ENCODE peak calls at places on chromosomes 7 and 10, in four cellular contexts. B, Y, N and K are unnamed samples.

GRCh38 chr10:57657164-57657765 is 610.4 kb downstream of the IPMK start:
- DNase-seq in B (peak), Y (peak), N (no peak), K (peak)

GRCh38 chr10:28677889-28678686 is 767 bp downstream of the BAMBI start:
- DNase-seq in B (peak), Y (no peak), N (peak), K (no peak)

GRCh38 chr7:135420786-135421185 is 89.1 kb downstream of the CNOT4 start:
- DNase-seq in B (no peak), Y (no peak), N (no peak), K (no peak)

GRCh38 chr7:25179771-25180591 is 48.3 kb downstream of the NPVF start:
- DNase-seq in B (peak), Y (peak), N (peak), K (peak)

GRCh38 chr7:158358926-158359645 is 228.5 kb downstream of the PTPRN2 start:
- DNase-seq in B (no peak), Y (no peak), N (no peak), K (no peak)

GRCh38 chr10:25015927-25016348 is at the start of gene ENKUR:
- DNase-seq in B (peak), Y (peak), N (peak), K (peak)

GRCh38 chr10:116774728-116775151 is 32.4 kb upstream of the HSPA12A start:
- DNase-seq in B (peak), Y (no peak), N (no peak), K (no peak)

GRCh38 chr7:85595639-85596268 is 408.9 kb upstream of the SEMA3D start:
- DNase-seq in B (no peak), Y (no peak), N (no peak), K (no peak)

GRCh38 chr10:42989481-42989921 is 87.4 kb upstream of the RET start:
- DNase-seq in B (no peak), Y (no peak), N (no peak), K (no peak)

GRCh38 chr7:47804767-47805545 is 143.3 kb downstream of the PKD1L1 start:
- DNase-seq in B (no peak), Y (peak), N (no peak), K (no peak)

GRCh38 chr7:119270045-119270464 is 1002.9 kb upstream of the KCND2 start:
- DNase-seq in B (peak), Y (peak), N (no peak), K (peak)

GRCh38 chr10:87691515-87692070 is 31.9 kb downstream of the PAPSS2 start:
- DNase-seq in B (no peak), Y (no peak), N (no peak), K (no peak)

GRCh38 chr7:3191545-3191944 is 109.5 kb upstream of the SDK1 start:
- DNase-seq in B (no peak), Y (no peak), N (no peak), K (no peak)

GRCh38 chr7:82699773-82700186 is 256.2 kb upstream of the CACNA2D1 start:
- DNase-seq in B (peak), Y (peak), N (no peak), K (no peak)

GRCh38 chr7:27453702-27454405 is 208.8 kb downstream of the HIBADH start:
- DNase-seq in B (no peak), Y (peak), N (no peak), K (peak)

GRCh38 chr10:98402931-98403717 is 11.9 kb downstream of the PYROXD2 start:
- DNase-seq in B (no peak), Y (no peak), N (no peak), K (no peak)

GRCh38 chr10:95445837-95446347 is 115.3 kb downstream of the SORBS1 start:
- DNase-seq in B (peak), Y (peak), N (no peak), K (peak)

GRCh38 chr7:77731716-77732115 is 35.5 kb downstream of the RSBN1L start:
- DNase-seq in B (no peak), Y (no peak), N (no peak), K (no peak)

GRCh38 chr7:90952649-90952991 is 311.6 kb upstream of the FZD1 start:
- DNase-seq in B (no peak), Y (no peak), N (no peak), K (no peak)

GRCh38 chr10:45015590-45015989 is 14.9 kb downstream of the ZNF22 start:
- DNase-seq in B (no peak), Y (no peak), N (no peak), K (no peak)

GRCh38 chr7:51045319-51046102 is 262.8 kb upstream of the GRB10 start:
- DNase-seq in B (no peak), Y (peak), N (no peak), K (peak)

GRCh38 chr10:29946953-29947700 is 112.3 kb downstream of the JCAD start:
- DNase-seq in B (no peak), Y (peak), N (no peak), K (peak)

GRCh38 chr10:86036544-86036831 is 330.1 kb downstream of the GRID1 start:
- DNase-seq in B (no peak), Y (no peak), N (no peak), K (no peak)

GRCh38 chr7:121083790-121084251 is 95.3 kb downstream of the CPED1 start:
- DNase-seq in B (no peak), Y (peak), N (no peak), K (no peak)

GRCh38 chr7:155435110-155435509 is 22.8 kb upstream of the EN2 start:
- DNase-seq in B (no peak), Y (no peak), N (no peak), K (no peak)

GRCh38 chr10:113132651-113133088 is 182.6 kb downstream of the TCF7L2 start:
- DNase-seq in B (no peak), Y (peak), N (no peak), K (no peak)

GRCh38 chr10:111106081-111106480 is 29.3 kb downstream of the ADRA2A start:
- DNase-seq in B (no peak), Y (no peak), N (no peak), K (no peak)

GRCh38 chr7:94888542-94888941 is 18.9 kb upstream of the PPP1R9A start:
- DNase-seq in B (peak), Y (no peak), N (no peak), K (no peak)

GRCh38 chr10:32957341-32958084 is 517 bp downstream of the ITGB1 start:
- DNase-seq in B (peak), Y (no peak), N (peak), K (no peak)